ENCODE peak calls at places on chromosome 5, in nine cellular contexts. J, L, I, O, M, E, P, V and X are unnamed samples. For H3K9me3, the result is how much of the 10 kb centered on the place peaks cover.

GRCh38 chr5:67510204-67510603 is 313.6 kb upstream of the CD180 start:
- DNase-seq in I (no peak), J (no peak), O (no peak), L (no peak), M (no peak), E (no peak), P (no peak), V (no peak), X (no peak)

GRCh38 chr5:77407152-77407551 is 85.0 kb downstream of the WDR41 start:
- DNase-seq in P (no peak), O (no peak), L (no peak), M (no peak), I (no peak), V (no peak), E (no peak), J (no peak), X (no peak)

GRCh38 chr5:151811593-151812321 is 40.0 kb downstream of the G3BP1 start:
- DNase-seq in J (no peak), I (no peak), M (no peak), O (no peak), E (no peak), V (no peak), L (no peak), P (no peak), X (no peak)

GRCh38 chr5:150791536-150791935 is 13.0 kb downstream of the SMIM3 start:
- DNase-seq in E (no peak), L (no peak), O (no peak), I (no peak), M (no peak), J (no peak), V (no peak), P (no peak), X (no peak)

GRCh38 chr5:116068028-116068632 is 16.7 kb upstream of the COMMD10 start:
- DNase-seq in O (no peak), J (no peak), E (peak), P (peak), V (peak), M (no peak), L (no peak), I (peak), X (peak)

GRCh38 chr5:140785905-140786686 is at the start of gene PCDHA1:
- DNase-seq in V (no peak), I (no peak), J (no peak), M (no peak), E (peak), P (peak), O (no peak), L (no peak), X (no peak)

GRCh38 chr5:72145351-72145750 is 38.1 kb downstream of the MAP1B start:
- DNase-seq in V (no peak), O (no peak), M (no peak), J (no peak), I (no peak), L (no peak), P (no peak), E (peak), X (no peak)

GRCh38 chr5:40017918-40018317 is 593.1 kb upstream of the DAB2 start:
- DNase-seq in J (no peak), P (no peak), M (no peak), L (no peak), O (no peak), E (no peak), V (no peak), I (no peak), X (no peak)

GRCh38 chr5:57486206-57486605 is 3.6 kb upstream of the ACTBL2 start:
- DNase-seq in I (no peak), V (no peak), J (no peak), O (no peak), M (no peak), E (no peak), L (no peak), P (no peak), X (no peak)
- H3K9me3 ChIP-seq in I (under half), V (under half), J (under half), O (under half), M (under half), E (under half), L (under half), P (under half), X (under half)

GRCh38 chr5:178859625-178860521 is at the start of gene ZNF354B:
- DNase-seq in J (peak), P (peak), E (peak), M (peak), I (peak), L (peak), V (peak), O (peak), X (peak)
- H3K9me3 ChIP-seq in J (under half), P (under half), E (under half), M (under half), I (under half), L (under half), V (under half), O (under half), X (under half)

GRCh38 chr5:1448511-1449011 is 3.3 kb upstream of the SLC6A3 start:
- DNase-seq in V (no peak), J (no peak), L (peak), O (no peak), I (no peak), M (no peak), E (no peak), P (no peak), X (no peak)

GRCh38 chr5:1447772-1448361 is 2.6 kb upstream of the SLC6A3 start:
- DNase-seq in L (peak), J (no peak), E (no peak), P (no peak), I (no peak), O (no peak), V (no peak), M (no peak), X (peak)

GRCh38 chr5:1449081-1449630 is 3.9 kb upstream of the SLC6A3 start:
- DNase-seq in M (no peak), O (no peak), P (no peak), J (no peak), L (peak), I (no peak), E (no peak), V (no peak), X (no peak)

DNA sequence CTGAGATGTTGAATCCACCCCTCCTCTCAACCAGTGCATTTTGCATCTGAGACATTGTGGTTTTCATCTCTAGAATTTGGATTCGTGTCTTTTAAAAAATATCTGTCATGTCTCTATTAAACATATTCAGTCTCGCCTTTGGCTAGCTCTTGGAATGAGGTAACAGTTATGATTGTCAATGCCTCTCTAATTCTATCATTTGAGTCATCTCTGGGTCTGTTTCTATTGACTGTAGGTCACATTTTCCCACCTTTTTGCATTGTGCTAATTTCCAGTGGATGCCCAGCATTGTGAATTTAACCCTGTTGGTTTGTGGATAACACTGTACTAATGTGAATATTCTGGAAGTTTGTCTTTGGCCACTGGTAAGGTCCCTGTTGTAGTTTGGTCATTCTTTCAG is 8.4 kb upstream of the SLC6A3 start:
- DNase-seq in I (no peak), O (no peak), E (no peak), P (no peak), M (no peak), L (no peak), V (no peak), J (no peak), X (no peak)
- H3K9me3 ChIP-seq in I (under half), O (under half), E (half or more), P (under half), M (under half), L (under half), V (under half), J (under half), X (under half)

DNA sequence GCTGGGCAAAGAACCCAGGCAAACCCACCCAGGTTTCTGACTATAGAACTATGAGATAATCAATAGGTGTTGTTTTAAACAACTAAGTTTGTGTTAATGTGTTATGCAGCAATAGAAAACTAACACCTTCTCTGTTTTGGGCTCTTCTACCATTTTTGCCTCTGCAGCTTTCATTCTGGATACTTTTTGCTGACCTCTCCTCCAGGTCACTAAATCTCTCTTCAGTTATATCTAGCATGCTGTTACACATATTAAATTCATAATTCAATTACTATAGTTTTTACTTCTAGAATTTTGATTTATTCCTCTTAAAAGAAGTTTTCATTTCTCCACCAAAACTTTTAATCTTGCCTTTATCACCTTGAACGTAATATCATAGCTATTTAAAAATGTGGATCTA is 17.2 kb downstream of the MAPK9 start:
- DNase-seq in I (no peak), E (no peak), J (no peak), V (no peak), O (no peak), P (no peak), M (no peak), L (no peak), X (no peak)
- H3K9me3 ChIP-seq in I (under half), E (under half), J (under half), V (under half), O (under half), P (under half), M (under half), L (under half), X (under half)

GRCh38 chr5:179129607-179130071 is 69.5 kb downstream of the ZNF354C start:
- DNase-seq in L (peak), M (no peak), J (no peak), O (no peak), V (no peak), E (no peak), P (no peak), I (no peak), X (no peak)
- H3K9me3 ChIP-seq in L (under half), M (under half), J (under half), O (under half), V (under half), E (under half), P (under half), I (under half), X (under half)

GRCh38 chr5:172447646-172448365 is 6.5 kb downstream of the SH3PXD2B start:
- DNase-seq in V (no peak), E (no peak), I (no peak), P (no peak), M (no peak), O (no peak), J (no peak), L (no peak), X (no peak)

GRCh38 chr5:172450453-172450852 is 3.9 kb downstream of the SH3PXD2B start:
- DNase-seq in M (no peak), I (no peak), J (no peak), L (no peak), O (no peak), V (no peak), E (no peak), P (no peak), X (no peak)

GRCh38 chr5:172446336-172447051 is 7.8 kb downstream of the SH3PXD2B start:
- DNase-seq in O (no peak), I (no peak), J (no peak), V (no peak), L (no peak), P (no peak), E (no peak), M (peak), X (no peak)

GRCh38 chr5:172450861-172451695 is 3.2 kb downstream of the SH3PXD2B start:
- DNase-seq in M (no peak), L (no peak), P (peak), E (peak), I (peak), V (no peak), O (peak), J (peak), X (peak)

DNA sequence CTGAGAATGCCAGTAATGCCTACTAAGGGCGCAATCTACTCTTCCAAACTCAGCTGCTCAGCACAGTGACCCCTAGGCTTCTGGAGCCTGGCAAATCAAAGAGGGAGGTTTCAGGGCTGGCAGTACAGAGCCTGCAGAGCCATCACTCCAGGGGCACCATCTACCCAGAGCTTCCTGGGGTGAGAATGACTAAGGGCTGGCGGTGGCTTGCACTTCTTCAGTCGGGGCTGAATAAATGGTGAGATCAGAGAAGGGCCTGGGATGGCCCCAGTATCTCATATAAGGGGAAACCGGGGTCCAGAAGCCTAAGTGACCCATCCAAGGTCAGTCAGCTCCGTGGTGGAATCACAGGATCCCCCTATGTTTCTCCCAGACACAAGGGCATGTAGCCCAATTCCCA is 5.3 kb downstream of the SH3PXD2B start:
- DNase-seq in I (no peak), J (no peak), P (no peak), M (no peak), L (no peak), E (no peak), V (no peak), O (no peak), X (no peak)
- H3K9me3 ChIP-seq in I (under half), J (under half), P (under half), M (under half), L (under half), E (under half), V (under half), O (under half), X (under half)

DNA sequence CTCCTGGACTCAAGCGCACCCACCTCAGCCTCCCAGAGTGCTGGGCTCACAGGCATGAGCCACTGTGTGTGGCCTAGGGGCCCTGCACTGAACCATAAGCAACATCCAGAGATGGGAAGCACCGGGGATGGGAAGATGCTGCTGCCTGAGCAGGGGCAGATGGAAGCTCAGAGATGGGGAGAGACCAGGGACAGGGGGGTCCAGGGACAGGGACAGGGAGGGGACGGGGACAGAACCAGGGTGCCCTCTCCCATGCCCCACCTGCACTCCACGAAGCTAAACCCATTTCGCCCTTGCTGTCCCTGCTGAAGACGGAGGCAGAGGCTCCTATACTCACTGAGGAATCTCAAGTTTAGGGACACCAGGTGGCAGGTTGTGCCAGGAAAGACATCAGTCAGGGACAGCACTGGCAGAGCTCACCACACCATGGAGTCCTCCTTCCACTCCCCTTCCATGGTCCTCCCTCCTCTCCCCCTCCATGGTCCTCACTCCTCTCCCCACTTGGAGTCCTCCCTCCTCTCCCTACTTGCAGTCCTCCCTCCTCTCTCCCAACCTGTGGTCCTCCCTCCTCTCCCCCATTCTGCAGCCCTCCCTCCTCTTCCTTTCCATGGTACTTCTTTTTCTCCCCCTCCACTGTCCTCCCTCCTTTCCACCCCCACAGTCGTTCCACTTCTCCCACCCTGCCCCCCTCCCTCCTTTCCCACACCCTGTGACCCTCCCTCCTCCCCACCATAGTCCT is 45.5 kb upstream of the LRRC14B start:
- DNase-seq in O (no peak), P (no peak), V (no peak), J (no peak), E (no peak), I (no peak), M (no peak), L (no peak), X (no peak)
- H3K9me3 ChIP-seq in O (under half), P (under half), V (under half), J (under half), E (under half), I (under half), M (under half), L (under half), X (under half)

DNA sequence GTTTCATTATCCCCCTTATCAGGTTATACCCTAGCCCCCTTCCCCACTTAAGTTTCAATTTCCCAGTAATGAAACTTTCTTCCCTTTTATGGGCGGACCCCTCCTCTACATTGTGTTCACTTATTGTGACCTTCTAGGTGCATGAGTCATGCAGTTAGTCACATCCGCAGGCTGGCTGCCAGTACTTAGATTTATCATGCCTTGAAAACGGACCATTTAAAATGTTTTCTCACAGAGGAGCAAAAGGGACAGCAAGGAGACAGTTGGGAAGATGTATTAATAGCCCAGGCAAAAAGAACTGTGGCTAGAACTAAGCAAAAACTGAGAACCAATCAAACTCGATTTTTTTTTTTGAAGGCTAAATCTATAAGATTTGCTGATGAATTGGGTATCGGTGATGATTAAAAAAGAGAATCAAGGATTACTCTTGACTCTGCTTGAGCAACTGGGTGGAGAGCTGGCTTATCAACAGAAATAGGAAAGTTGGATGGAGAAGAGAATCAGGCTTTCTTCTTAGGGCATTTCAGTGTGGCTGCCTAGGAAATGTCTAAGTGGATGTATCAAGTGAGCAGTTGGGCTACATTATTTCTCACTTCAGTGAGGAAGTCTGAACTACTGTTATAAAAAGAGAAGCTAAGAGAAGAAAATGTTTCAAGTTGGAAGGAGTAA is 615.0 kb downstream of the HINT1 start:
- DNase-seq in M (no peak), J (peak), I (no peak), L (no peak), P (no peak), O (no peak), V (no peak), E (peak), X (no peak)
- H3K9me3 ChIP-seq in M (under half), J (under half), I (under half), L (under half), P (under half), O (under half), V (under half), E (under half), X (under half)

GRCh38 chr5:158616707-158617106 is 483.0 kb downstream of the EBF1 start:
- DNase-seq in I (no peak), J (no peak), P (no peak), E (no peak), V (no peak), L (no peak), M (no peak), O (no peak), X (no peak)
- H3K9me3 ChIP-seq in I (under half), J (under half), P (under half), E (under half), V (under half), L (under half), M (under half), O (under half), X (under half)

GRCh38 chr5:3913264-3913663 is 317.6 kb downstream of the IRX1 start:
- DNase-seq in M (no peak), L (no peak), V (no peak), P (no peak), I (no peak), J (no peak), E (no peak), O (no peak), X (no peak)
- H3K9me3 ChIP-seq in M (under half), L (under half), V (under half), P (under half), I (under half), J (under half), E (under half), O (under half), X (under half)